ENCODE peak calls at places on chromosome 16, in four cellular contexts. U is HepG2, Q is K562, F is GM12878. R is an unnamed sample.

GRCh38 chr16:74192281-74192680 is 104.3 kb upstream of the PSMD7 start:
- DNase-seq in Q (no peak), F (no peak), U (no peak), R (no peak)

GRCh38 chr16:87757841-87758426 is 7.9 kb downstream of the KLHDC4 start:
- DNase-seq in Q (no peak), F (no peak), U (no peak), R (no peak)

GRCh38 chr16:88976359-88977027 is 514 bp downstream of the CBFA2T3 start:
- DNase-seq in Q (no peak), U (no peak), F (no peak), R (no peak)

GRCh38 chr16:57795431-57795878 is 6.8 kb downstream of the KIFC3 start:
- DNase-seq in F (no peak), U (peak), Q (peak), R (peak)

GRCh38 chr16:27313422-27314160 is at the start of gene IL4R:
- DNase-seq in Q (peak), U (peak), F (no peak), R (peak)

GRCh38 chr16:12901204-12901596 is 198 bp upstream of the SHISA9 start:
- DNase-seq in F (no peak), U (no peak), Q (no peak), R (no peak)

GRCh38 chr16:56964243-56965148 is 2.7 kb downstream of the CETP start:
- DNase-seq in U (peak), Q (peak), F (no peak), R (peak)

GRCh38 chr16:66220766-66221165 is 145.7 kb upstream of the CDH5 start:
- DNase-seq in Q (no peak), F (no peak), U (no peak), R (no peak)

GRCh38 chr16:20889625-20890275 is 10.4 kb downstream of the DCUN1D3 start:
- DNase-seq in F (no peak), Q (no peak), U (no peak), R (no peak)

GRCh38 chr16:22719945-22720344 is 94.0 kb upstream of the HS3ST2 start:
- DNase-seq in F (no peak), U (no peak), Q (no peak), R (no peak)

GRCh38 chr16:29816694-29817441 is 916 bp downstream of the PAGR1 start:
- DNase-seq in F (no peak), Q (peak), U (peak), R (peak)

GRCh38 chr16:6020162-6020980 is 922.8 kb upstream of the EEF2KMT start:
- DNase-seq in Q (no peak), F (no peak), U (no peak), R (no peak)

GRCh38 chr16:70271696-70272095 is 17.6 kb downstream of the AARS1 start:
- DNase-seq in F (no peak), Q (no peak), U (no peak), R (no peak)

GRCh38 chr16:10878644-10879498 is 1.9 kb downstream of the CIITA start:
- DNase-seq in U (no peak), F (no peak), Q (no peak), R (no peak)

GRCh38 chr16:67516296-67517177 is 12.1 kb upstream of the RIPOR1 start:
- DNase-seq in U (no peak), F (no peak), Q (no peak), R (peak)

GRCh38 chr16:10972956-10973464 is 28.6 kb downstream of the CLEC16A start:
- DNase-seq in F (no peak), U (no peak), Q (no peak), R (no peak)

GRCh38 chr16:68090109-68090508 is 4.9 kb downstream of the NFATC3 start:
- DNase-seq in Q (no peak), U (no peak), F (no peak), R (no peak)

GRCh38 chr16:28837672-28838557 is 8.2 kb downstream of the TUFM start:
- DNase-seq in F (no peak), U (no peak), Q (no peak), R (no peak)

GRCh38 chr16:88383401-88384221 is 852 bp downstream of the ZNF469 start:
- DNase-seq in U (no peak), Q (peak), F (no peak), R (peak)

GRCh38 chr16:21982108-21982507 is 18.8 kb downstream of the PDZD9 start:
- DNase-seq in Q (no peak), U (no peak), F (no peak), R (no peak)

GRCh38 chr16:29986231-29986630 is 9.2 kb downstream of the HIRIP3 start:
- DNase-seq in Q (no peak), F (no peak), U (no peak), R (no peak)

GRCh38 chr16:11319529-11320146 is 25.6 kb upstream of the RMI2 start:
- DNase-seq in U (peak), F (no peak), Q (no peak), R (no peak)

GRCh38 chr16:27364493-27365141 is 37.4 kb upstream of the IL21R start:
- DNase-seq in Q (no peak), F (no peak), U (peak), R (no peak)

GRCh38 chr16:48959204-48959603 is 322.4 kb downstream of the CBLN1 start:
- DNase-seq in U (no peak), Q (no peak), F (no peak), R (no peak)

GRCh38 chr16:58177347-58177710 is 20.6 kb downstream of the CSNK2A2 start:
- DNase-seq in F (no peak), U (no peak), Q (no peak), R (no peak)

GRCh38 chr16:30112197-30113030 is 923 bp downstream of the GDPD3 start:
- DNase-seq in U (peak), Q (peak), F (no peak), R (no peak)

GRCh38 chr16:15434425-15435215 is at the start of gene BMERB1:
- DNase-seq in Q (no peak), U (no peak), F (no peak), R (peak)

GRCh38 chr16:79257958-79258490 is 342.5 kb downstream of the MAF start:
- DNase-seq in U (no peak), F (no peak), Q (no peak), R (no peak)

GRCh38 chr16:66599726-66600125 is 4.8 kb upstream of the CMTM3 start:
- DNase-seq in U (no peak), F (no peak), Q (no peak), R (no peak)

GRCh38 chr16:11341371-11341770 is 3.9 kb upstream of the RMI2 start:
- DNase-seq in Q (no peak), F (no peak), U (no peak), R (no peak)

GRCh38 chr16:67248401-67249177 is at the start of gene SLC9A5:
- DNase-seq in U (no peak), F (no peak), Q (peak), R (peak)

GRCh38 chr16:87464691-87465300 is 28.0 kb downstream of the ZCCHC14 start:
- DNase-seq in Q (peak), F (no peak), U (no peak), R (no peak)

GRCh38 chr16:12904041-12904671 is 2.8 kb downstream of the SHISA9 start:
- DNase-seq in U (no peak), Q (no peak), F (no peak), R (no peak)

GRCh38 chr16:9072806-9073341 is 18.6 kb upstream of the HAPSTR1 start:
- DNase-seq in F (peak), U (no peak), Q (no peak), R (no peak)
- TF ChIP-seq MYC in F (no peak), U (no peak), Q (no peak), R (no peak)

GRCh38 chr16:65200857-65201256 is 79.0 kb upstream of the CDH11 start:
- DNase-seq in Q (no peak), U (no peak), F (no peak), R (no peak)

GRCh38 chr16:65201446-65202010 is 79.7 kb upstream of the CDH11 start:
- DNase-seq in Q (no peak), U (no peak), F (no peak), R (no peak)

GRCh38 chr16:65202461-65202860 is 80.6 kb upstream of the CDH11 start:
- DNase-seq in F (no peak), Q (no peak), U (no peak), R (no peak)

GRCh38 chr16:65196696-65197095 is 74.8 kb upstream of the CDH11 start:
- DNase-seq in U (no peak), Q (no peak), F (no peak), R (no peak)

GRCh38 chr16:65200374-65200773 is 78.5 kb upstream of the CDH11 start:
- DNase-seq in U (no peak), Q (no peak), F (no peak), R (no peak)
- H3K9ac ChIP-seq in U (no peak), Q (no peak), F (no peak), R (no peak)

GRCh38 chr16:4327782-4328579 is 12.1 kb downstream of the GLIS2 start:
- DNase-seq in F (no peak), U (peak), Q (peak), R (peak)
- TF ChIP-seq MYC in F (no peak), U (peak), Q (no peak), R (no peak)

GRCh38 chr16:1244881-1245280 is 4.4 kb downstream of the TPSAB1 start:
- DNase-seq in Q (no peak), F (no peak), U (no peak), R (no peak)
- H3K9ac ChIP-seq in Q (no peak), F (no peak), U (no peak), R (no peak)

GRCh38 chr16:86215233-86215978 is 294.9 kb upstream of the FOXF1 start:
- DNase-seq in F (no peak), U (no peak), Q (no peak), R (no peak)
- TF ChIP-seq MYC in F (no peak), U (no peak), Q (no peak), R (no peak)

R was measured in endothelial cell of umbilical vein.